ENCODE peak calls at places on chromosomes 16 and 17, in nine cellular contexts. D is H1, O is GM23248, R is neural progenitor cell, B is mammary epithelial cell, Q is PC-9, F is MM.1S, W is HCT116, H is GM23338. X is an unnamed sample.

GRCh38 chr16:2799852-2800226 is 1.6 kb downstream of the PRSS41 start:
- DNase-seq in D (no peak), O (peak; percentile 30), R (no peak), B (peak; percentile 56), Q (peak; percentile 87), F (no peak), W (no peak), H (no peak), X (no peak)

GRCh38 chr17:79622776-79623175 is 11.9 kb upstream of the RBFOX3 start:
- DNase-seq in D (peak; percentile 19), O (no peak), R (no peak), B (no peak), Q (no peak), F (no peak), W (no peak), H (no peak), X (no peak)

GRCh38 chr16:10297341-10298006 is 88.4 kb upstream of the ATF7IP2 start:
- DNase-seq in D (no peak), O (no peak), R (no peak), B (no peak), Q (no peak), F (peak; percentile 85), W (no peak), H (no peak), X (no peak)

GRCh38 chr17:65742433-65743312 is 181.2 kb upstream of the AXIN2 start:
- DNase-seq in D (no peak), O (peak; percentile 94), R (peak; percentile 54), B (peak; percentile 71), Q (peak; percentile 49), F (no peak), W (peak; percentile 70), H (peak; percentile 24), X (peak; percentile 62)

GRCh38 chr16:75260856-75261589 is 9.6 kb upstream of the BCAR1 start:
- DNase-seq in D (no peak), O (no peak), R (no peak), B (no peak), Q (no peak), F (no peak), W (no peak), H (no peak), X (no peak)

GRCh38 chr17:76237859-76238313 is 2.4 kb downstream of the RNF157 start:
- DNase-seq in D (no peak), O (peak; percentile 40), R (no peak), B (no peak), Q (no peak), F (no peak), W (no peak), H (no peak), X (no peak)

GRCh38 chr16:85193876-85194275 is 81.6 kb upstream of the CIBAR2 start:
- DNase-seq in D (no peak), O (no peak), R (no peak), B (no peak), Q (no peak), F (no peak), W (no peak), H (no peak), X (no peak)

GRCh38 chr17:60481604-60482003 is 44.4 kb downstream of the APPBP2 start:
- DNase-seq in D (no peak), O (no peak), R (no peak), B (no peak), Q (no peak), F (no peak), W (no peak), H (no peak), X (no peak)

GRCh38 chr16:55495616-55496289 is 13.1 kb upstream of the LPCAT2 start:
- DNase-seq in D (no peak), O (peak; percentile 92), R (no peak), B (peak; percentile 77), Q (no peak), F (no peak), W (no peak), H (peak; percentile 43), X (peak; percentile 98)

GRCh38 chr17:16900288-16900882 is 71.5 kb downstream of the TNFRSF13B start:
- DNase-seq in D (no peak), O (no peak), R (no peak), B (no peak), Q (no peak), F (no peak), W (no peak), H (no peak), X (no peak)

GRCh38 chr16:30139895-30140481 is 17.0 kb upstream of the MAPK3 start:
- DNase-seq in D (no peak), O (no peak), R (no peak), B (no peak), Q (no peak), F (no peak), W (no peak), H (no peak), X (no peak)

GRCh38 chr17:71111460-71111859 is 942.1 kb downstream of the KCNJ2 start:
- DNase-seq in D (no peak), O (no peak), R (no peak), B (no peak), Q (no peak), F (no peak), W (no peak), H (no peak), X (no peak)

GRCh38 chr17:7987112-7987893 is 15.1 kb upstream of the GUCY2D start:
- DNase-seq in D (no peak), O (peak; percentile 65), R (no peak), B (no peak), Q (no peak), F (no peak), W (no peak), H (no peak), X (peak; percentile 51)

GRCh38 chr16:77063617-77064016 is 127.4 kb upstream of the MON1B start:
- DNase-seq in D (no peak), O (no peak), R (peak; percentile 26), B (no peak), Q (no peak), F (no peak), W (no peak), H (no peak), X (no peak)

GRCh38 chr17:320809-321385 is 31.7 kb downstream of the RPH3AL start:
- DNase-seq in D (peak; percentile 76), O (no peak), R (peak; percentile 84), B (no peak), Q (no peak), F (no peak), W (no peak), H (peak; percentile 78), X (no peak)

GRCh38 chr17:64599187-64599676 is 62.9 kb downstream of the SMURF2 start:
- DNase-seq in D (no peak), O (no peak), R (peak; percentile 11), B (no peak), Q (no peak), F (no peak), W (no peak), H (peak; percentile 28), X (no peak)

GRCh38 chr16:89720520-89720858 is 209 bp downstream of the VPS9D1 start:
- DNase-seq in D (peak; percentile 85), O (peak; percentile 68), R (peak; percentile 81), B (no peak), Q (no peak), F (no peak), W (no peak), H (peak; percentile 67), X (peak; percentile 13)
- TF ChIP-seq EZH2 in D (no peak), O (no peak), R (peak; percentile 64), B (no peak), Q (no peak), F (no peak), W (no peak), H (no peak), X (no peak)

DNA sequence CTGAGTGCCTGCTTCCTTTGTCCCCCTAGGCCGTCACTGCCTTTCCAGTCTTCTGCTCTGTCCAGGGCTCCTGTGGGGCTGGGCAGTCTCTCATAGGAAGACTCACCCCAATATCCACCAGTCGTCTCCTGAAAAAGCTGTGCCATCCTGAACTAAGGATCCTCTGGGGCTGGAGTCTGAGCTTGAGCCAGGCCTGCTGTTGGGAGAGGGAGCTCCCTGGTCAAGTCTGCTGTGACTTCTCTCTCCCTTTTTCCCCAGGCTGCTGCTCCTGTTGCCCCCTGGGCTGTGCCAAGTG is 973 bp downstream of the MT1H start:
- DNase-seq in D (no peak), O (no peak), R (no peak), B (no peak), Q (no peak), F (no peak), W (no peak), H (peak; percentile 20), X (no peak)
- TF ChIP-seq EZH2 in D (no peak), O (no peak), R (no peak), B (no peak), Q (no peak), F (no peak), W (no peak), H (no peak), X (no peak)

GRCh38 chr17:48619821-48620496 is 4.9 kb upstream of the HOXB8 start:
- DNase-seq in D (no peak), O (no peak), R (peak; percentile 57), B (no peak), Q (no peak), F (no peak), W (no peak), H (peak; percentile 53), X (no peak)
- TF ChIP-seq EZH2 in D (peak; percentile 100), O (no peak), R (peak; percentile 99), B (peak; percentile 95), Q (no peak), F (no peak), W (no peak), H (peak; percentile 97), X (peak; percentile 81)

GRCh38 chr17:42683407-42684031 is 1.2 kb downstream of the CNTNAP1 start:
- DNase-seq in D (peak; percentile 66), O (no peak), R (peak; percentile 58), B (no peak), Q (no peak), F (no peak), W (no peak), H (peak; percentile 77), X (no peak)

GRCh38 chr17:42686520-42687137 is 4.3 kb downstream of the CNTNAP1 start:
- DNase-seq in D (no peak), O (no peak), R (no peak), B (no peak), Q (no peak), F (no peak), W (no peak), H (no peak), X (no peak)

GRCh38 chr17:42684033-42684625 is 1.8 kb downstream of the CNTNAP1 start:
- DNase-seq in D (no peak), O (no peak), R (no peak), B (no peak), Q (no peak), F (no peak), W (no peak), H (no peak), X (no peak)

GRCh38 chr17:42685831-42686230 is 3.5 kb downstream of the CNTNAP1 start:
- DNase-seq in D (no peak), O (no peak), R (no peak), B (no peak), Q (no peak), F (no peak), W (no peak), H (no peak), X (no peak)

DNA sequence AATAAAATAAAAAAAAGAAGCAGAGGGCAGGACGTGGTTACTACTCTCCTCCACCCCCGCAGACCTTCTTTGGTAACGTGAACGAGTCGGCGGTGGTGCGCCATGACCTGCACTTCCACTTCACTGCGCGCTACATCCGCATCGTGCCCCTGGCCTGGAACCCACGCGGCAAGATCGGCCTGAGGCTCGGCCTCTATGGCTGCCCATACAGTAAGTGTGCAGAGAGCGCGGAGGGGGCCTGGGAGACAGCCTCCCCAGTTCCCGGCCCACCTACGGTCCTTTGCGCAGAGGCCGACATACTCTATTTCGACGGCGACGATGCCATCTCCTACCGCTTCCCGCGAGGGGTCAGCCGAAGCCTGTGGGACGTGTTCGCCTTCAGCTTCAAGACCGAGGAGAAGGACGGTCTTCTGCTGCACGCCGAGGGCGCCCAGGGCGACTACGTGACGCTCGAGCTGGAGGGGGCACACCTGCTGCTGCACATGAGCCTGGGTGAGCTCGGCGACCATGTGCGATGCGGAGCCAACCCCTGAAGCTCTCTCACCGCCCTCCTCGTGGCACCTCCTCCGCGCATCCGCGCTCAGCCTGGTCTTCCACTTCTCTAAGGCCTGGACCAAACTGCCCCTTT is 2.7 kb downstream of the CNTNAP1 start:
- DNase-seq in D (no peak), O (no peak), R (no peak), B (no peak), Q (no peak), F (no peak), W (no peak), H (no peak), X (no peak)
- TF ChIP-seq EZH2 in D (no peak), O (no peak), R (no peak), B (no peak), Q (no peak), F (no peak), W (no peak), H (no peak), X (no peak)